ENCODE peak calls at places on chromosome 13, in seven cellular contexts. I is sigmoid colon, O is A549, N is tibial nerve, Y is H1, S is transverse colon, D is SK-N-SH. E is an unnamed sample.

GRCh38 chr13:38398810-38399493 is 49.3 kb downstream of the UFM1 start:
- DNase-seq in I (no peak), O (no peak), N (no peak), Y (no peak), S (no peak), D (no peak), E (no peak)

GRCh38 chr13:73715114-73715909 is 418.9 kb downstream of the KLF12 start:
- DNase-seq in I (no peak), O (no peak), N (no peak), Y (no peak), S (no peak), D (no peak), E (no peak)

GRCh38 chr13:30881191-30881651 is 24.9 kb upstream of the MEDAG start:
- DNase-seq in I (no peak), O (no peak), N (no peak), Y (no peak), S (no peak), D (no peak), E (no peak)

GRCh38 chr13:100721885-100722512 is 47.4 kb upstream of the TMTC4 start:
- DNase-seq in I (no peak), O (peak), N (peak), Y (peak), S (peak), D (peak), E (no peak)

GRCh38 chr13:48949566-48950506 is 25.9 kb upstream of the FNDC3A start:
- DNase-seq in I (no peak), O (no peak), N (no peak), Y (no peak), S (no peak), D (peak), E (no peak)

GRCh38 chr13:36700170-36700569 is 26.4 kb downstream of the SERTM1 start:
- DNase-seq in I (no peak), O (no peak), N (no peak), Y (no peak), S (no peak), D (no peak), E (no peak)

GRCh38 chr13:97273341-97273831 is 51.3 kb downstream of the MBNL2 start:
- DNase-seq in I (no peak), O (no peak), N (no peak), Y (no peak), S (no peak), D (no peak), E (no peak)

GRCh38 chr13:77878186-77878585 is 40.4 kb downstream of the EDNRB start:
- DNase-seq in I (no peak), O (no peak), N (no peak), Y (no peak), S (no peak), D (no peak), E (no peak)

GRCh38 chr13:59677966-59678814 is 485.5 kb downstream of the DIAPH3 start:
- DNase-seq in I (no peak), O (peak), N (peak), Y (no peak), S (no peak), D (peak), E (no peak)

GRCh38 chr13:61706899-61707298 is 291.2 kb upstream of the PCDH20 start:
- DNase-seq in I (no peak), O (no peak), N (no peak), Y (no peak), S (no peak), D (peak), E (no peak)

GRCh38 chr13:99316657-99317244 is 9.6 kb upstream of the GPR183 start:
- DNase-seq in I (no peak), O (no peak), N (no peak), Y (no peak), S (no peak), D (no peak), E (no peak)

GRCh38 chr13:102141625-102142472 is 260.0 kb downstream of the FGF14 start:
- DNase-seq in I (no peak), O (peak), N (no peak), Y (no peak), S (no peak), D (no peak), E (no peak)

GRCh38 chr13:57557979-57558529 is 73.5 kb upstream of the PCDH17 start:
- DNase-seq in I (no peak), O (peak), N (no peak), Y (no peak), S (no peak), D (peak), E (no peak)

GRCh38 chr13:110680852-110681251 is 25.1 kb downstream of the CARS2 start:
- DNase-seq in I (no peak), O (peak), N (no peak), Y (peak), S (no peak), D (peak), E (no peak)

GRCh38 chr13:46386996-46387851 is at the start of gene RUBCNL:
- DNase-seq in I (no peak), O (peak), N (no peak), Y (peak), S (peak), D (peak), E (no peak)

GRCh38 chr13:97535619-97536018 is 101.7 kb downstream of the RAP2A start:
- DNase-seq in I (no peak), O (no peak), N (no peak), Y (no peak), S (no peak), D (no peak), E (no peak)

GRCh38 chr13:106348032-106348431 is 187.4 kb downstream of the EFNB2 start:
- DNase-seq in I (no peak), O (peak), N (no peak), Y (no peak), S (no peak), D (no peak), E (no peak)

GRCh38 chr13:75079226-75079625 is 402.7 kb downstream of the TBC1D4 start:
- DNase-seq in I (no peak), O (no peak), N (no peak), Y (no peak), S (no peak), D (no peak), E (no peak)

GRCh38 chr13:28864544-28864943 is 44.4 kb downstream of the MTUS2 start:
- DNase-seq in I (no peak), O (no peak), N (no peak), Y (no peak), S (no peak), D (no peak), E (no peak)

GRCh38 chr13:20258963-20259288 is 26.8 kb upstream of the GJB6 start:
- DNase-seq in I (no peak), O (no peak), N (no peak), Y (no peak), S (no peak), D (no peak), E (no peak)

DNA sequence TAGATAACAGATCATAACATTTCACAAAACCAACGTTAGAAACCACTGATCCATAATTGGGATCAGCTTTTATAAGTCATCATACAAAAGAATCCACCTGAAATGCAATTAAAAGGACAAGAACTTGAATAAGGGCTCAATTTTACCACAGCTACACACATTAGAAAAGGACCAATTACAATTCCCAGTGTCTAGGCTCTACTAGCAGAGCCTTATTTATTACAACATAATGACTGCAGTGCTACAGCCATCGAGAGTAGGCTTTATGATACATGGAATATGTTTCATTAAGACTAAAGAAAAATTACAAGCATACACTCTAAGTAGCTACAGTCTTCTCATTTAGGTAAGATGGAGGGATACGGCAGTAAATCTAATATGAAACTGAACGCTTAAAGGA is 2.9 kb downstream of the RBM26 start:
- DNase-seq in I (no peak), O (no peak), N (no peak), Y (no peak), S (no peak), D (no peak), E (no peak)
- H3K4me3 ChIP-seq in I (no peak), O (peak), N (no peak), Y (peak), S (no peak), D (peak), E (no peak)

GRCh38 chr13:103510007-103510406 is 443.8 kb upstream of the SLC10A2 start:
- DNase-seq in I (no peak), O (no peak), N (no peak), Y (no peak), S (no peak), D (no peak), E (no peak)
- TF ChIP-seq CTCF in I (no peak), O (no peak), N (no peak), Y (peak), S (no peak), D (no peak), E (no peak)

GRCh38 chr13:109608503-109608902 is 177.9 kb downstream of the IRS2 start:
- DNase-seq in I (no peak), O (no peak), N (no peak), Y (no peak), S (no peak), D (no peak), E (no peak)

GRCh38 chr13:109616021-109616420 is 170.4 kb downstream of the IRS2 start:
- DNase-seq in I (no peak), O (no peak), N (no peak), Y (no peak), S (no peak), D (no peak), E (no peak)

GRCh38 chr13:109610517-109610916 is 175.9 kb downstream of the IRS2 start:
- DNase-seq in I (peak), O (peak), N (peak), Y (peak), S (peak), D (peak), E (no peak)

GRCh38 chr13:109608032-109608431 is 178.4 kb downstream of the IRS2 start:
- DNase-seq in I (no peak), O (no peak), N (no peak), Y (no peak), S (no peak), D (no peak), E (no peak)

DNA sequence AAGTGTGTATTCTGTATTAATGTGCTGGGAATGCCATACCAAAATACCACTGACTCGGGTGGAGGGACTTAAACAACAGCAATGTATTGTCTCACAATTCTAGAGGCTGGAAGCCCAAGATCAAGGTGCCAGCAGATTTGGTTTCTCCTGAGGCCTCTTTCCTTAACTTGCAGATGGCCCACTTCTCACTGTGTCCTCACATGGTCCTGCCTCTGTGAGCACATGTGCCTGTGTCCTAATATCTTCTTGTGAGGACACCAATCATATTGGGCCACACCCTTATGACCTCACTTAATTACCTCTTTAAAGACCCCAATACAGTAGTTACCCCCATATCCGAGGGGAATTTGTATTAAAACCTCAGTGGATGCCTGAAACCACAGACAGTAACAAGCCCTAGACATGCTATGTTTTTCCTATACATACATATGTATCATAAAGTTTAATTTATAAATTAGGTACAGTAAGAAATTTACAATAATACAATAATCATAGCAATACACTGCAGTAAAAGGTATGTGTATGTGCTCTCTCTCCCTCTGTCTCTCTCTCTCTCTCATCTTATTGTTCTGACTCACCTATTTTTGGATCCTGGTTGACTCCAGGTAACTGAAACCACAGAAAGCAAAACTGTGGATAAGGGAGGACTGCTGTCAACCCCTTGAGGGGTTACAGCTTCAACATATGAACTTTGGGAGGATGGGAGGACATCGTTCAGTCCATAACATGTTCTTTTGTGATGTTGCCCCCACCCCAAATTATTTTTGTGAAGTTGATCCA is 174.3 kb downstream of the IRS2 start:
- DNase-seq in I (no peak), O (no peak), N (no peak), Y (no peak), S (no peak), D (no peak), E (no peak)
- TF ChIP-seq EP300 in I (no peak), O (no peak), N (no peak), Y (no peak), S (no peak), D (no peak), E (no peak)

GRCh38 chr13:94548382-94549240 is 47.3 kb downstream of the TGDS start:
- DNase-seq in I (peak), O (peak), N (peak), Y (no peak), S (peak), D (peak), E (peak)
- H3K4me3 ChIP-seq in I (peak), O (peak), N (peak), Y (peak), S (peak), D (peak), E (peak)